ENCODE peak calls at places on chromosomes 5 and 9, in four cellular contexts. B is GM12878, C is K562, M is SK-N-SH. R is an unnamed sample.

GRCh38 chr5:79702606-79703380 is 13.2 kb downstream of the CMYA5 start:
- DNase-seq in B (no peak), C (peak), M (peak), R (peak)

GRCh38 chr9:3006917-3007316 is 163.0 kb upstream of the PUM3 start:
- DNase-seq in B (no peak), C (no peak), M (no peak), R (no peak)

GRCh38 chr5:96247097-96247675 is 185.9 kb downstream of the PCSK1 start:
- DNase-seq in B (no peak), C (no peak), M (no peak), R (no peak)

GRCh38 chr5:43041131-43041668 is 1.1 kb upstream of the ANXA2R start:
- DNase-seq in B (no peak), C (no peak), M (no peak), R (no peak)

GRCh38 chr9:91163773-91164471 is 197.8 kb downstream of the AUH start:
- DNase-seq in B (no peak), C (no peak), M (no peak), R (no peak)

GRCh38 chr9:73613092-73613701 is 461.5 kb downstream of the ANXA1 start:
- DNase-seq in B (no peak), C (no peak), M (no peak), R (no peak)

GRCh38 chr5:156477196-156477595 is 150.2 kb downstream of the SGCD start:
- DNase-seq in B (no peak), C (no peak), M (no peak), R (no peak)

GRCh38 chr9:97484134-97484533 is 17.3 kb upstream of the TMOD1 start:
- DNase-seq in B (no peak), C (no peak), M (no peak), R (no peak)

GRCh38 chr9:131804826-131805225 is 65.0 kb upstream of the RAPGEF1 start:
- DNase-seq in B (no peak), C (no peak), M (no peak), R (no peak)

GRCh38 chr5:9196403-9197224 is 349.3 kb downstream of the SEMA5A start:
- DNase-seq in B (no peak), C (peak), M (no peak), R (no peak)

GRCh38 chr9:116027511-116027910 is 126.1 kb upstream of the PAPPA start:
- DNase-seq in B (no peak), C (no peak), M (no peak), R (no peak)

GRCh38 chr5:6753851-6754250 is 40.6 kb downstream of the TENT4A start:
- DNase-seq in B (no peak), C (no peak), M (no peak), R (no peak)

GRCh38 chr5:98205691-98206461 is 567.6 kb upstream of the RGMB start:
- DNase-seq in B (no peak), C (no peak), M (no peak), R (no peak)

GRCh38 chr5:88889165-88890069 is 6.4 kb upstream of the MEF2C start:
- DNase-seq in B (no peak), C (no peak), M (peak), R (no peak)

GRCh38 chr5:158478139-158478538 is 619.2 kb upstream of the CLINT1 start:
- DNase-seq in B (no peak), C (no peak), M (no peak), R (no peak)

GRCh38 chr9:89171693-89172092 is 6.9 kb downstream of the SHC3 start:
- DNase-seq in B (no peak), C (no peak), M (no peak), R (peak)

GRCh38 chr5:74232281-74232680 is 408.2 kb downstream of the ENC1 start:
- DNase-seq in B (no peak), C (no peak), M (no peak), R (no peak)

GRCh38 chr5:177256296-177256695 is 47.2 kb downstream of the RAB24 start:
- DNase-seq in B (no peak), C (no peak), M (no peak), R (peak)

GRCh38 chr5:96329294-96329693 is 103.8 kb downstream of the PCSK1 start:
- DNase-seq in B (no peak), C (no peak), M (no peak), R (no peak)

GRCh38 chr5:107869459-107870115 is 198.8 kb upstream of the EFNA5 start:
- DNase-seq in B (no peak), C (no peak), M (no peak), R (no peak)

GRCh38 chr5:81417052-81417451 is 23.1 kb upstream of the ACOT12 start:
- DNase-seq in B (no peak), C (no peak), M (no peak), R (no peak)

GRCh38 chr5:72849546-72849945 is 33.1 kb downstream of the TNPO1 start:
- DNase-seq in B (no peak), C (no peak), M (no peak), R (no peak)

GRCh38 chr9:131111186-131111853 is 14.1 kb upstream of the NUP214 start:
- DNase-seq in B (no peak), C (peak), M (no peak), R (no peak)

GRCh38 chr9:18611946-18612345 is 138.0 kb downstream of the ADAMTSL1 start:
- DNase-seq in B (no peak), C (no peak), M (no peak), R (no peak)

GRCh38 chr9:92730897-92731296 is 33.7 kb downstream of the BICD2 start:
- DNase-seq in B (no peak), C (no peak), M (no peak), R (no peak)

GRCh38 chr5:178996156-178996555 is 1.0 kb upstream of the GRM6 start:
- DNase-seq in B (no peak), C (no peak), M (no peak), R (no peak)

GRCh38 chr9:125933056-125933455 is 185.9 kb downstream of the PBX3 start:
- DNase-seq in B (no peak), C (no peak), M (no peak), R (no peak)

GRCh38 chr9:120393386-120394057 is 186.4 kb downstream of the CDK5RAP2 start:
- DNase-seq in B (no peak), C (no peak), M (no peak), R (no peak)

GRCh38 chr9:103335461-103335860 is 340.3 kb downstream of the CYLC2 start:
- DNase-seq in B (no peak), C (no peak), M (no peak), R (no peak)

GRCh38 chr9:85215936-85216335 is 525.8 kb downstream of the AGTPBP1 start:
- DNase-seq in B (no peak), C (no peak), M (no peak), R (no peak)

GRCh38 chr5:149375434-149375833 is 3.7 kb downstream of the IL17B start:
- DNase-seq in B (no peak), C (no peak), M (no peak), R (no peak)

GRCh38 chr5:103034662-103035392 is 85.1 kb downstream of the GIN1 start:
- DNase-seq in B (no peak), C (no peak), M (no peak), R (no peak)

GRCh38 chr5:84383296-84383815 is 1.3 kb downstream of the EDIL3 start:
- DNase-seq in B (no peak), C (no peak), M (no peak), R (no peak)

GRCh38 chr9:134382733-134383132 is 56.5 kb downstream of the RXRA start:
- DNase-seq in B (no peak), C (no peak), M (no peak), R (no peak)

GRCh38 chr5:169719360-169720314 is 82.6 kb downstream of the DOCK2 start:
- DNase-seq in B (peak), C (no peak), M (no peak), R (no peak)

GRCh38 chr9:120921751-120922181 is 4.8 kb downstream of the TRAF1 start:
- DNase-seq in B (no peak), C (no peak), M (peak), R (no peak)

GRCh38 chr9:3526903-3527652 is 1.3 kb upstream of the RFX3 start:
- DNase-seq in B (no peak), C (no peak), M (peak), R (no peak)

GRCh38 chr9:33165263-33166151 is 1.6 kb downstream of the B4GALT1 start:
- DNase-seq in B (peak), C (peak), M (no peak), R (no peak)
- TF ChIP-seq JUND in B (no peak), C (no peak), M (no peak), R (no peak)

GRCh38 chr5:132026516-132027008 is 15.1 kb upstream of the ACSL6 start:
- DNase-seq in B (no peak), C (no peak), M (no peak), R (no peak)
- TF ChIP-seq JUND in B (no peak), C (no peak), M (no peak), R (no peak)

DNA sequence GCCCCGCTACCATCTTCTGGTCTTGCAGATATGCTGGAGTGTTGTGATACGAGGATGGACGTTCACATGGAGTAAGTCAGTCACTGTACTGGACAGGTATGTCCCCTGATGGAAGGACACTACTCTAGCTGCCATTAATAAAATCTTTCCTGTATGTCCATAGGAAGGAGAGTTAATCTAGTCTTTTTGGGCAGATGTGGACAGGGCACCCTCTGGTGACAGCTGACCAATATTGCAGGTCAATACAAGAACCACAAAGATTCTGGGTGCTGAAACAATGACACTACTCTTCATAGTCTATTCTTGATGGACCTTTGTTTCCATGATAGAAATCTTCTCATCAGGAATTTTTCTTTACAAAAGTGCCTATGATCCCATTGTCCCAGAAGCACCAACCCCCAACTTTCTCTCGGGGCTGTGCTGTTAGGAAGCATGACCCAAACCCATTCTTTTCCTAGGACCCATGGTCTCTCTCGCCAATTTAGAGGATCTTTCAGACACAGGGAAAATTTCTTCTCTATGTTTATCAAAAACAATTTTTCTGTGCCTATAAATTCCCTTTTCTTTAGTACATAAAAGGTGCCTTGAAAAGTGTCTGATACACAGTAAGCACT is 376.9 kb downstream of the DTWD2 start:
- DNase-seq in B (no peak), C (peak), M (peak), R (no peak)
- TF ChIP-seq JUND in B (no peak), C (no peak), M (no peak), R (no peak)

GRCh38 chr9:70283848-70284247 is 25.1 kb downstream of the SMC5 start:
- DNase-seq in B (no peak), C (no peak), M (no peak), R (no peak)

GRCh38 chr9:70285981-70286616 is 27.3 kb downstream of the SMC5 start:
- DNase-seq in B (no peak), C (no peak), M (no peak), R (no peak)

DNA sequence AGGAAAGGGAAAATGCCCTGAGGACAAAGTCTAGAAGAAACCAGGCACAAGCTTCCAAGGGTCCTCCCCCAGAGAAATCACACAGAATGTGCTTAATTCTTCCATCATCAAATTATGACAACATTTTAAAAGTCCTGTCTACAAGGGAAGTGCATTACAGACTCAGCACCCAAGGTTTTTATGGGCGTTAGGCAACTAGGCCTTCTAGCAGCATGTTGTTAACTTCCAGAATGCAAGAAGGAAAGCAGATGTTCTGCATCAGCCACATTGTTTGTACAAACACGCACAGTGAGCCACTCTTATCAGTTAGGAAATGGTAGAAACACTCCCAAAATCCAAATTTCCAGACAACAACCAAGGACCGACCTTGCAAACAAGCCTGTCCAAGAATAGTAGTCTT is 26.5 kb downstream of the SMC5 start:
- DNase-seq in B (no peak), C (no peak), M (peak), R (no peak)
- TF ChIP-seq JUND in B (no peak), C (no peak), M (no peak), R (no peak)

GRCh38 chr9:127921592-127922120 is 4.8 kb upstream of the ST6GALNAC4 start:
- DNase-seq in B (no peak), C (peak), M (peak), R (peak)
- TF ChIP-seq JUND in B (no peak), C (peak), M (no peak), R (no peak)

GRCh38 chr9:81031422-81032029 is 657.8 kb downstream of the TLE1 start:
- DNase-seq in B (no peak), C (no peak), M (no peak), R (no peak)
- TF ChIP-seq JUND in B (no peak), C (no peak), M (no peak), R (no peak)

DNA sequence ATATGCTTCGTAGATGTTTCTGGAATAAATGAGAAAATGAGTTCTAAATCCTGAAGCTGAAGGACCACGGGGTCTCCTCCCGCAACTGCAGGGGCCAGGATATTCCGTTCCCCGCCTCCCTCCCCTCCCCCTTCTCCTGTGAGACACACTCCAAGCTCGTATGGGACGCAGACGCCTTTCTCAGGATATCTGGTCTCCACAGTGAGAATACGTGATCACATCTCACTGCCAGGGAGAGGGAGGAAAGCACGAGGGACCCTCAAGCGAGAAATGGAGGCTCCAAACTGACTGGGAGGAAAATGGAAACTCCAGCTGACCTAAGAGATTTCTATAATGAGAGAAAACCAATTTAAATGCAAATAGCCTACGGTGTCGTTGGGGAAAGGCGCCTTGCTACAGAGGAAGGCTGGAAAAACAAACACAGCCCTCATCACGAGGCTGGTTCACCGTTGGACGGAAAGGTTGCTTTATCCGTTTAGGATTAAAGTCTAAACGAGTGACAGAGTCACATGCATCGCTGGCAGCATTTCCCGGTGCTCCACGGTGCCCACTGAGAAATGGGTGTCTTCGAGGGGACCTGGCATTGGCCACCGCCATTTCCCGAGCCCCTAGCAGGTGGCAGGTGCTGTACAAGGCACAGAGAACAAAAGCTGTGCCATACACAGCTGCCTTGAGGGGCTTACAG is 116.9 kb upstream of the CPEB4 start:
- DNase-seq in B (no peak), C (no peak), M (no peak), R (no peak)
- TF ChIP-seq JUND in B (no peak), C (no peak), M (no peak), R (no peak)

GRCh38 chr9:80292231-80292630 is 720.5 kb downstream of the TLE4 start:
- DNase-seq in B (no peak), C (no peak), M (no peak), R (no peak)
- TF ChIP-seq JUND in B (no peak), C (no peak), M (no peak), R (no peak)

R was measured in T47D.